ENCODE peak calls at places on chromosome 22, in five cellular contexts. P is hepatocyte, V is lower leg skin, X is endodermal cell, B is Peyer's patch. F is an unnamed sample.

GRCh38 chr22:43879901-43880742 is 11.7 kb downstream of the PNPLA5 start:
- DNase-seq in P (no peak), V (no peak), X (peak; percentile 22), B (no peak), F (no peak)

GRCh38 chr22:43234299-43234988 is 47.5 kb upstream of the TTLL12 start:
- DNase-seq in P (no peak), V (no peak), X (no peak), B (no peak), F (no peak)

GRCh38 chr22:43827926-43828710 is 16.0 kb upstream of the EFCAB6 start:
- DNase-seq in P (no peak), V (peak; percentile 66), X (peak; percentile 42), B (peak; percentile 39), F (no peak)

GRCh38 chr22:42820075-42820763 is 36.9 kb downstream of the ARFGAP3 start:
- DNase-seq in P (peak; percentile 49), V (no peak), X (no peak), B (no peak), F (peak; percentile 55)

GRCh38 chr22:16960884-16961249 is 47.2 kb downstream of the GAB4 start:
- DNase-seq in P (no peak), V (peak; percentile 69), X (no peak), B (no peak), F (no peak)

GRCh38 chr22:33922268-33922667 is 2.0 kb upstream of the LARGE1 start:
- DNase-seq in P (peak; percentile 70), V (peak; percentile 87), X (peak; percentile 85), B (peak; percentile 67), F (no peak)

GRCh38 chr22:30334601-30335000 is 7.9 kb upstream of the TBC1D10A start:
- DNase-seq in P (no peak), V (no peak), X (no peak), B (no peak), F (no peak)

GRCh38 chr22:31093090-31093850 is 12.2 kb downstream of the SMTN start:
- DNase-seq in P (peak; percentile 5), V (no peak), X (peak; percentile 38), B (no peak), F (no peak)

GRCh38 chr22:11627436-11627797 is 3900.6 kb upstream of the OR11H1 start:
- DNase-seq in P (no peak), V (no peak), X (no peak), B (peak; percentile 48), F (no peak)

GRCh38 chr22:41862530-41863266 is 29.8 kb downstream of the SREBF2 start:
- DNase-seq in P (no peak), V (no peak), X (no peak), B (no peak), F (no peak)

GRCh38 chr22:36162127-36163034 is 1.8 kb upstream of the APOL3 start:
- DNase-seq in P (no peak), V (no peak), X (no peak), B (no peak), F (no peak)
- H3K4me3 ChIP-seq in P (no peak overlapping the region), V (no peak overlapping the region), X (no peak overlapping the region), B (no peak overlapping the region), F (no peak overlapping the region)

GRCh38 chr22:45831394-45831793 is 145.6 kb downstream of the WNT7B start:
- DNase-seq in P (no peak), V (no peak), X (no peak), B (no peak), F (no peak)
- TF ChIP-seq CTCF in P (peak; percentile 18), V (no peak), X (peak; percentile 55), B (no peak), F (peak; percentile 69)

GRCh38 chr22:40466976-40467375 is 96.6 kb downstream of the SGSM3 start:
- DNase-seq in P (no peak), V (no peak), X (no peak), B (no peak), F (no peak)

GRCh38 chr22:40462195-40462988 is 92.0 kb downstream of the SGSM3 start:
- DNase-seq in P (no peak), V (no peak), X (no peak), B (no peak), F (no peak)

GRCh38 chr22:40463727-40464126 is 93.3 kb downstream of the SGSM3 start:
- DNase-seq in P (no peak), V (no peak), X (no peak), B (no peak), F (no peak)

DNA sequence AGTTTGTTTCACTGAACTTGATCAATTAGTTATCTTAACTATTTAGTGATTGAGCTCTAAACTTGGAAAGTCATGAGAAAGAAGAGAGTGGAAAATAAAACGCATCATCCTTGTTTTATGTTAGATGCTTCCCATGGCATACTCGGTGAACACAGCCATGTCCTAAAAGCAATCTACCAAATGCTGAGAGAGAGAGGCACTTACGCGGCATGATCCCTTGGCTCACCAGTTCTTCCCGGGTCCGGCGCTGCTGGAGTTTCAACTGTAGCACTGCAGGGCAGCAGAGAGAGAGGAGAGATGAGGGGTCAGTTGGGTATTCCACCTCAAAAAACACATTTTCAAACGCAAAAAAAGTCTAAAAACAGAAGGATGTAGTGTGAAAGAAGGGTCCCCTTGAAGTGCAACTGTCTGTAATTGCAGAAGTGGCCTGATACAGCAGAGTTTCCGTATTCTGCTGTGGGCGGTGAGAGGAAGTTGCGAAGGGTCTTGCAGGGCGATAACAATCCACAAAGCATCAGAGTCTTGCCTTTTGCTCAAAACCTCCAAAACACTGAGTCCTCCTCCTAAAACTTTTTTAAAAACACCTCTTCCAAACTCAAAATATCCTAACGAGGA is 92.7 kb downstream of the SGSM3 start:
- DNase-seq in P (no peak), V (no peak), X (no peak), B (no peak), F (no peak)
- H3K4me3 ChIP-seq in P (no peak overlapping the region), V (no peak overlapping the region), X (no peak overlapping the region), B (peak overlapping the region; percentile 45), F (no peak overlapping the region)

GRCh38 chr22:36862251-36863242 is 1.7 kb downstream of the NCF4 start:
- DNase-seq in P (no peak), V (peak; percentile 84), X (no peak), B (no peak), F (no peak)

GRCh38 chr22:36863281-36863680 is 2.5 kb downstream of the NCF4 start:
- DNase-seq in P (no peak), V (peak; percentile 84), X (no peak), B (no peak), F (no peak)

GRCh38 chr22:36865346-36865745 is 4.5 kb downstream of the NCF4 start:
- DNase-seq in P (peak; percentile 46), V (no peak), X (peak; percentile 84), B (no peak), F (no peak)

GRCh38 chr22:36863979-36864378 is 3.2 kb downstream of the NCF4 start:
- DNase-seq in P (no peak), V (no peak), X (no peak), B (no peak), F (no peak)

DNA sequence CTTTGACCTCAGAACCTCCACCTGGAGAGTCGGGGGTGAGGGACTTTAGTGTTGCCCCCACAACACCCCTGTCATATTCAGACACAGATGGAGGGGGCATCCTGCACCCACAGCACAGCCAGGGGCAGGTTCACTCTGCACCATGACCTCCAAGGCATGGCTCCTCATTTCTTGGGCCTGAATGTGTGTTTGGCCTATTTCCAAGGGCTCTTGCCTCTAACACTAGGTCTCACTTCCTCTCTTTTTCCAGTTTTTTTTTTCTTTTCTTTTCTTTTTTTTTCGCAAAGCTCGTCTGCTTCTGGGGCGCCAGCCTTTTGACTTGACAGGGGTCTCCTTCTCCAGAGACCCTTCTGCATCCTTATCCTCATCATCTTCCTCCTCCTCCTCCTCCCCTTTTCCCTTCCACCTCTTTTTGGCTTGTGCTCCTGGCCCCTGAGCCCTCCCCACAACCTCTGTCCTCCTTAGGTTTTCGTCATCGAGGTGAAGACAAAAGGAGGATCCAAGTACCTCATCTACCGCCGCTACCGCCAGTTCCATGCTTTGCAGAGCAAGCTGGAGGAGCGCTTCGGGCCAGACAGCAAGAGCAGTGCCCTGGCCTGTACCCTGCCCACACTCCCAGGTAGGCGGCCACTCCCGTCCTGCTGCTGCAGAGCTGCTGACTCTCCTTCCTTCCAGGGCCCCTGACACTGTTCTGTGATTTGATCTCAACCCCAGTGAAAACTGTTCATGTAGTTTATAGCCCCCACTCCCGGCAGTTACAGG is 3.8 kb downstream of the NCF4 start:
- DNase-seq in P (no peak), V (no peak), X (peak; percentile 27), B (no peak), F (no peak)
- TF ChIP-seq CTCF in P (no peak), V (no peak), X (no peak), B (no peak), F (no peak)

GRCh38 chr22:20979243-20979809 is 2.8 kb upstream of the LZTR1 start:
- DNase-seq in P (peak; percentile 91), V (peak; percentile 92), X (peak; percentile 98), B (peak; percentile 76), F (no peak)
- H3K4me3 ChIP-seq in P (no peak overlapping the region), V (no peak overlapping the region), X (no peak overlapping the region), B (peak overlapping the region; percentile 21), F (peak overlapping the region; percentile 16)

GRCh38 chr22:22784249-22785039 is 103.2 kb upstream of the IGLL5 start:
- DNase-seq in P (no peak), V (no peak), X (no peak), B (no peak), F (no peak)
- TF ChIP-seq CTCF in P (no peak), V (no peak), X (peak; percentile 62), B (no peak), F (no peak)

DNA sequence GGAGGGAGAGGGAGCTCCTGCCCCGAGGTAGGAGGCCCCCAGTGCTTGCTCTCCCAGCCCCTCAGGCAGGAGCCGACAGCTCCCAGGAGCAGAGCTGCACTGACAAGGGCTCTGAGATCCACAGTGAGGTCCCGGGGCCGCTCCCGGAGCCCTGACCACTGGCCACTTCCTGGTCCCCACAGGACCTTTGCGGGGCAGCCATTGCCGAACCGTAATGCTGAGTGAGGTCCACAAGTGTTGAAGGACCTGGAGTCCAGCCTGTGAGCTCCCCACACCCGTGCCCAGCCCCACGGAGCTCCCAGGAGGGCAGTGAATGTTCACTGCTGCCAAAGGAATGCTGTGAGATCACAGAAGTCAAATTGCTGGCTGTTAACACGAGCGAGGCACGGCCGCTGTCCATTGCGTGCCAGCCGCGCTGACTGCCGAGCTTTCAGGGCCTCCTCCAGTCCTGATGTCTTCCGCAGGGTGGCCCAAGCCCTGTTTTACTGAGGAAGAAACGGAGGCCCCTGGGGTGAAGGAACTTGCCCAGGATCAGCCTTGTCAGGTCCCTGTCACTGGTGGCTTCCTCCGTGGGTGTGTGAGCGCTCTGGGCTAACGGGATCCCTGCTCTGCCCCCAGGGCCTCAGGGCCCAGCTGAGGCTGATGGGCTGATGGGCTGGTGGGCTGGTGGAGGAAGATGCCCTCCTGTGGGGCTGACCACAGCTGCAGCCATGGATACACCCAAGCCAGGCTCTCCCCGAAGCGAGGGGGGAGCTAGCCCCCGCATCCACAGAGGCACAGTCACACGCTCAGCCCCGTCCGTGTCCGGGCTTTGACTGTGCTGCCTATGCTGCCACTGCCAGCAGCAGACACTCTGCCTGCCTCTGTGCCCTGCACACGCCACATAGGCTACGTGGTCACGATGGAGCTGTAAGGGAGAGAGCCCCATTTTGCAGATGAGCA is 70.8 kb downstream of the WNT7B start:
- DNase-seq in P (no peak), V (no peak), X (no peak), B (no peak), F (no peak)
- H3K4me3 ChIP-seq in P (no peak overlapping the region), V (no peak overlapping the region), X (no peak overlapping the region), B (no peak overlapping the region), F (no peak overlapping the region)

GRCh38 chr22:27801197-27801615 is 350 bp downstream of the MN1 start:
- DNase-seq in P (peak; percentile 61), V (no peak), X (peak; percentile 84), B (no peak), F (no peak)

GRCh38 chr22:27800250-27801131 is 1.1 kb downstream of the MN1 start:
- DNase-seq in P (no peak), V (no peak), X (peak; percentile 80), B (no peak), F (no peak)

GRCh38 chr22:27802389-27803079 is 978 bp upstream of the MN1 start:
- DNase-seq in P (no peak), V (no peak), X (no peak), B (no peak), F (no peak)

GRCh38 chr22:27799334-27800249 is 2.0 kb downstream of the MN1 start:
- DNase-seq in P (no peak), V (no peak), X (peak; percentile 82), B (no peak), F (no peak)

GRCh38 chr22:27801616-27802388 is at the start of gene MN1:
- DNase-seq in P (peak; percentile 55), V (no peak), X (peak; percentile 90), B (no peak), F (no peak)
- TF ChIP-seq CTCF in P (no peak), V (no peak), X (no peak), B (no peak), F (no peak)